ENCODE peak calls at places on chromosome 10, in seven cellular contexts. T is K562, R is lung, D is foreskin fibroblast, V is keratinocyte, N is coronary artery, K is fibroblast of pulmonary artery. G is an unnamed sample.

GRCh38 chr10:113099431-113100298 is 149.6 kb downstream of the TCF7L2 start:
- DNase-seq in T (no peak), R (no peak), D (no peak), V (no peak), N (no peak), K (peak), G (peak)

GRCh38 chr10:93154531-93154930 is 80.8 kb downstream of the CYP26A1 start:
- DNase-seq in T (no peak), R (no peak), D (no peak), V (no peak), N (no peak), K (no peak), G (peak)

GRCh38 chr10:30059209-30060107 is at the start of gene JCAD:
- DNase-seq in T (peak), R (peak), D (peak), V (no peak), N (peak), K (peak), G (no peak)

GRCh38 chr10:59580257-59580863 is 129.3 kb downstream of the SLC16A9 start:
- DNase-seq in T (peak), R (no peak), D (peak), V (no peak), N (no peak), K (peak), G (peak)

GRCh38 chr10:29646238-29646902 is 11.6 kb upstream of the SVIL start:
- DNase-seq in T (no peak), R (no peak), D (peak), V (no peak), N (no peak), K (peak), G (peak)

GRCh38 chr10:119198438-119198837 is 8.9 kb upstream of the GRK5 start:
- DNase-seq in T (peak), R (no peak), D (no peak), V (no peak), N (no peak), K (no peak), G (no peak)

GRCh38 chr10:84613336-84614021 is 285.1 kb downstream of the CCSER2 start:
- DNase-seq in T (peak), R (peak), D (no peak), V (peak), N (no peak), K (peak), G (peak)

GRCh38 chr10:90227786-90228185 is 526.4 kb downstream of the KIF20B start:
- DNase-seq in T (no peak), R (no peak), D (no peak), V (no peak), N (no peak), K (no peak), G (peak)

GRCh38 chr10:71747808-71748523 is 25.4 kb downstream of the VSIR start:
- DNase-seq in T (peak), R (no peak), D (no peak), V (no peak), N (no peak), K (no peak), G (no peak)

GRCh38 chr10:112842832-112843360 is 107.2 kb upstream of the TCF7L2 start:
- DNase-seq in T (peak), R (no peak), D (no peak), V (no peak), N (no peak), K (peak), G (peak)

GRCh38 chr10:85916192-85916747 is 450.3 kb downstream of the GRID1 start:
- DNase-seq in T (no peak), R (no peak), D (no peak), V (no peak), N (no peak), K (no peak), G (no peak)

GRCh38 chr10:112280205-112280921 is 2.8 kb upstream of the TECTB start:
- DNase-seq in T (no peak), R (no peak), D (no peak), V (no peak), N (no peak), K (no peak), G (peak)

GRCh38 chr10:133397938-133398337 is 4.0 kb downstream of the MTG1 start:
- DNase-seq in T (no peak), R (no peak), D (no peak), V (no peak), N (no peak), K (no peak), G (peak)

GRCh38 chr10:123245264-123245663 is 91.1 kb downstream of the BUB3 start:
- DNase-seq in T (peak), R (no peak), D (no peak), V (no peak), N (no peak), K (no peak), G (no peak)

GRCh38 chr10:126243306-126243705 is 145.0 kb downstream of the ADAM12 start:
- DNase-seq in T (no peak), R (no peak), D (no peak), V (no peak), N (no peak), K (no peak), G (peak)

GRCh38 chr10:86018735-86019058 is 347.9 kb downstream of the GRID1 start:
- DNase-seq in T (no peak), R (no peak), D (no peak), V (no peak), N (peak), K (no peak), G (no peak)

GRCh38 chr10:33347227-33347626 is 12.8 kb upstream of the NRP1 start:
- DNase-seq in T (no peak), R (no peak), D (no peak), V (no peak), N (no peak), K (peak), G (peak)

GRCh38 chr10:8722835-8723234 is 668.3 kb downstream of the GATA3 start:
- DNase-seq in T (no peak), R (no peak), D (no peak), V (no peak), N (no peak), K (no peak), G (no peak)

GRCh38 chr10:11539191-11539868 is 72.1 kb downstream of the USP6NL start:
- DNase-seq in T (peak), R (no peak), D (peak), V (no peak), N (no peak), K (peak), G (peak)

GRCh38 chr10:1575481-1576244 is 161.7 kb downstream of the ADARB2 start:
- DNase-seq in T (no peak), R (no peak), D (no peak), V (no peak), N (no peak), K (no peak), G (no peak)

GRCh38 chr10:77564781-77565589 is 72.6 kb downstream of the KCNMA1 start:
- DNase-seq in T (no peak), R (no peak), D (peak), V (no peak), N (no peak), K (no peak), G (peak)

GRCh38 chr10:5500910-5501309 is 1.5 kb upstream of the CALML5 start:
- DNase-seq in T (no peak), R (no peak), D (no peak), V (no peak), N (no peak), K (no peak), G (no peak)

GRCh38 chr10:34370121-34370520 is 445.0 kb downstream of the PARD3 start:
- DNase-seq in T (no peak), R (no peak), D (no peak), V (no peak), N (no peak), K (no peak), G (no peak)

GRCh38 chr10:86349474-86349873 is 17.1 kb downstream of the GRID1 start:
- DNase-seq in T (peak), R (no peak), D (no peak), V (no peak), N (no peak), K (peak), G (no peak)

GRCh38 chr10:82925547-82925946 is 1050.6 kb downstream of the NRG3 start:
- DNase-seq in T (no peak), R (no peak), D (no peak), V (no peak), N (no peak), K (peak), G (peak)

GRCh38 chr10:46084321-46085165 is 38.5 kb upstream of the MSMB start:
- DNase-seq in T (no peak), R (no peak), D (no peak), V (no peak), N (peak), K (no peak), G (no peak)

GRCh38 chr10:100350914-100351485 is 4.0 kb downstream of the SCD start:
- DNase-seq in T (no peak), R (no peak), D (no peak), V (no peak), N (no peak), K (no peak), G (no peak)

GRCh38 chr10:49112851-49113250 is 2.5 kb downstream of the VSTM4 start:
- DNase-seq in T (no peak), R (peak), D (no peak), V (no peak), N (peak), K (no peak), G (no peak)

GRCh38 chr10:125201108-125201524 is 40.8 kb upstream of the CTBP2 start:
- DNase-seq in T (no peak), R (no peak), D (peak), V (peak), N (peak), K (no peak), G (peak)

GRCh38 chr10:99984635-99985034 is 25.1 kb downstream of the DNMBP start:
- DNase-seq in T (no peak), R (no peak), D (no peak), V (no peak), N (no peak), K (no peak), G (no peak)

DNA sequence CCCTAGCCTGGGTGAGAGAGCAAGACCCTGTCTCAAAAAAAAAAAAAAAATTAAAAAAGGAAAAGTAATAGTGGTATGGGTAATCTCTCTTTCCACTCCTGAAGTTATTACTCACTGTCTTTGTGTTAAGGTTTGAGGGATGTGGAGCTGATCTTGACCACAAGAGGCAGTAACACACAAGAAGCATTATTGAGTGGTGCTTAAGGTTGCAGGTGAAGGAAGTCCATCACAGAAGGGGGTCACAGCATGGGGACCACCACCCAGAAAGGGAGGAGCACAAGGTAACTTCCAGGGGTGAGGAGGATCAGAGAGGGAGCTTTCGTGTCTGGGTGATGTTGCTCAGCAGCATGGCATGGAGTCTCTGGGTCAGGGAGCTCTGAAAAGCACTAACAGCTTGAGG is 100.2 kb upstream of the DNAJC1 start:
- DNase-seq in T (peak), R (no peak), D (no peak), V (no peak), N (no peak), K (peak), G (peak)
- TF ChIP-seq CTCF in T (peak), R (no peak), D (no peak), V (peak), N (no peak), K (peak), G (peak)

GRCh38 chr10:50456711-50457110 is 167.0 kb downstream of the SGMS1 start:
- DNase-seq in T (no peak), R (no peak), D (no peak), V (no peak), N (no peak), K (no peak), G (no peak)

GRCh38 chr10:50452603-50453002 is 171.2 kb downstream of the SGMS1 start:
- DNase-seq in T (no peak), R (no peak), D (no peak), V (no peak), N (no peak), K (no peak), G (no peak)

DNA sequence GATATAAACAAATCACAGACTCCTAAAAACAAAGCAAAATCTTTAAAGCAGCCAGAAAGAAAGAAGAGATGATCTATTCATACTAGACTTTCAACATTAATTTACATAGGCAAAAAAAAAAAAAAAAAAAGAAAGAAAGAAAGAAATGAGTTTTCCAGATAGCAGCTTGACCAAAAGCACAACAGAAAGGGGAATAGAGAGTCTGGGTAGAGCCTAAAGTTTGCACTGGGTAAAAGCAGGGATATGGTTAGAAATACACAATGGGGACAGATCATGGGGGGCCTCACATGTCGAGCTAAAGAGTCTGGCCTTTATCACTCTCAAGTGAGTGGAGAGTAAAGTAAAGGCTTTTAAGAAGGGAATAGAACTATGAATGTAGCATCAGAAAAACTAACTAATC is 169.8 kb downstream of the SGMS1 start:
- DNase-seq in T (no peak), R (no peak), D (no peak), V (no peak), N (no peak), K (no peak), G (no peak)
- H3K4me3 ChIP-seq in T (no peak), R (no peak), D (no peak), V (no peak), N (no peak), K (no peak), G (no peak)

GRCh38 chr10:95289003-95289920 is 1.5 kb downstream of the PDLIM1 start:
- DNase-seq in T (peak), R (no peak), D (no peak), V (no peak), N (no peak), K (peak), G (no peak)

GRCh38 chr10:95291634-95292039 is 834 bp upstream of the PDLIM1 start:
- DNase-seq in T (no peak), R (no peak), D (no peak), V (no peak), N (no peak), K (no peak), G (no peak)

GRCh38 chr10:95290446-95290800 is 380 bp downstream of the PDLIM1 start:
- DNase-seq in T (no peak), R (no peak), D (no peak), V (no peak), N (no peak), K (no peak), G (no peak)

GRCh38 chr10:95289921-95290421 is 832 bp downstream of the PDLIM1 start:
- DNase-seq in T (no peak), R (no peak), D (no peak), V (no peak), N (no peak), K (no peak), G (no peak)

GRCh38 chr10:95290801-95291633 is at the start of gene PDLIM1:
- DNase-seq in T (peak), R (peak), D (peak), V (no peak), N (peak), K (peak), G (no peak)
- TF ChIP-seq CTCF in T (peak), R (no peak), D (no peak), V (no peak), N (no peak), K (no peak), G (no peak)

DNA sequence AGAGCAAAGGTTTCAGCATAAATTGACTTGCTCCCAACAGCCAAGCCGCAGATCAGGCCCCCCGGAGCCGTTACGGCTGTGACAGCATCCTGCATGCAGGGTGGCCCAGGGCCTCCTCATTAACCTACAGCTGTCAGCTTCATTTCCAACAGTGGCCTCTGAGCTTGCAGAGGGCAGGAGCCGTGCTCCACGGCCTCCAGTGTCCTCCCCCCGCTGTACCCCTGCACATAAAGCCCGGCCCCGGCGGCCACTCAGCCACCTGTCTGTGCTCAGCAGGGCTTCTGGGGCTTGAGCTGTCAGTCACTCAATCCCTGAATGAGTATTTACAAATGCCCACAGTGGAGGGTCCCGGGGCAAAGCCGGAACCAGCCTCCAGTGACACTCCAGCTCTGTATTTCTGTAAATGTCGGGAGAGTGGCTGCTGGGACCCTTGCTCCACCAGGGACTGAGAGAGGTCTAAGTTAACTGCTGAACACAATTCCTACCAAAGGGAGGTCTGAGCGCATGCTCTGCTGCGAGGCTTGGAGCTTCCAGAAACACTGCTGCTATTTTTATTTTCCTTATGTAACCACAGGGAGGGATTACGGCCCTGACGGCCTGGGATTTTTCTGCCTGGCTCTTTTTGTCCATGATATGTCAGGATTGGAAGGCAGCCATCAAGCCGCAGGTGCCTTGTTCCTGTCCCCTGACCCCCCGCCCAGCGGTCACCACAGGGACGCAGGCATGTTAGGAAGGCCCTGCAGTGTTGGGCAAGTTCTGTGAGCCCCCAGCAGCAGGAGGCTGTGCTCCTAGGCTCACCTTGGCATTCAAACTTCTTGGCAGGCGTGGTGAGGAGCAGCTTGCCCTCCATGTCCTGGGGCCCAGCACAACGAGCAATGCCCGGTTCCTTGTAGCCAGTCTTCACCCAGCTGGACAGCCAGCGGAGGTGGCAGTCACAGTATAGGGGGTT is 165.0 kb downstream of the SLIT1 start:
- DNase-seq in T (no peak), R (no peak), D (no peak), V (no peak), N (no peak), K (no peak), G (no peak)
- H3K4me3 ChIP-seq in T (no peak), R (no peak), D (no peak), V (no peak), N (peak), K (no peak), G (no peak)

DNA sequence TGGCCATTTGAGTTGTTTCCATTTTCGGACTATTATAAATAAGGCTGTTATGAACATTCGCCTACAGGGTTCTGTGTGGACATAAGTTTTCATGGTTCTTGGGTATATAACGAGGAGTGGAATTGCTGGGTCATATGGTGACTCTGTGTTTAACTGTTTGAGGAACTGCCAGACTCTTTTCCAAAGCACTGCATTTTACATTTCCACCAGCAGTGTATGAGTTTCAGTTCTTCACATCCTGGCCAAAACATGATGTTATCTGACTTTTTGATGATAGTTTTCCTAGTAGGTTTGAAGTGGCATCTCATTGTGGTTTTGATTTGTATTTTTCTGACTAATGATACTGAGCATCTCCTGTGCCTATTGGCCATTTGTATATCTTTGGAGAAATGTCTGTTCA is 5.4 kb downstream of the SUV39H2 start:
- DNase-seq in T (no peak), R (no peak), D (no peak), V (no peak), N (no peak), K (no peak), G (no peak)
- TF ChIP-seq CTCF in T (no peak), R (no peak), D (no peak), V (no peak), N (no peak), K (no peak), G (no peak)